ENCODE peak calls at places on chromosomes 7 and 10, in ten cellular contexts. P is NCI-H2081; H is SHP77; Z is sciatic nerve; K is mucosa of descending colon; M is activated effector memory CD4-positive, alpha-beta T cell treated with Interleukin-2 at 50 U/mL for 16 hours; I is stimulated activated naive CD8-positive, alpha-beta T cell treated with anti-CD3 and anti-CD28 coated beads, Interleukin-15, amount 100 ng/mL, for 72 hours; D is GM04503; J is T-helper 9 cell; C is GM13977. E is an unnamed sample.
A peak's percentile ranks its signal among the peaks of the same experiment; 100 is the strongest.

GRCh38 chr7:2131341-2131740 is 101.4 kb downstream of the MAD1L1 start:
- DNase-seq in P (no peak), H (no peak), Z (no peak), K (no peak), M (no peak), I (no peak), D (no peak), J (no peak), C (no peak), E (no peak)

GRCh38 chr7:152664636-152665035 is 11.3 kb downstream of the XRCC2 start:
- DNase-seq in P (no peak), H (no peak), Z (no peak), K (no peak), M (no peak), I (no peak), D (no peak), J (no peak), C (no peak), E (no peak)

GRCh38 chr7:144473908-144474307 is 70.4 kb upstream of the NOBOX start:
- DNase-seq in P (no peak), H (no peak), Z (no peak), K (no peak), M (no peak), I (no peak), D (no peak), J (no peak), C (no peak), E (no peak)

GRCh38 chr7:135098391-135098790 is 49.5 kb upstream of the TMEM140 start:
- DNase-seq in P (no peak), H (no peak), Z (no peak), K (no peak), M (no peak), I (no peak), D (no peak), J (no peak), C (no peak), E (no peak)

GRCh38 chr7:122380993-122381392 is 76.4 kb upstream of the FEZF1 start:
- DNase-seq in P (no peak), H (no peak), Z (no peak), K (no peak), M (no peak), I (no peak), D (no peak), J (no peak), C (no peak), E (no peak)

GRCh38 chr10:132684164-132684891 is 101.6 kb downstream of the NKX6-2 start:
- DNase-seq in P (no peak), H (peak; percentile 8), Z (peak; percentile 42), K (no peak), M (peak; percentile 19), I (peak; percentile 39), D (no peak), J (no peak), C (no peak), E (no peak)

GRCh38 chr7:5634107-5634950 is 147.1 kb downstream of the RNF216 start:
- DNase-seq in P (peak; percentile 65), H (peak; percentile 15), Z (peak; percentile 82), K (peak; percentile 79), M (no peak), I (no peak), D (peak; percentile 85), J (no peak), C (no peak), E (peak; percentile 95)

GRCh38 chr7:10237306-10237705 is 736.4 kb upstream of the PHF14 start:
- DNase-seq in P (no peak), H (peak; percentile 56), Z (no peak), K (no peak), M (no peak), I (no peak), D (no peak), J (no peak), C (no peak), E (no peak)

GRCh38 chr10:63865210-63865609 is 344.0 kb downstream of the REEP3 start:
- DNase-seq in P (no peak), H (peak; percentile 6), Z (no peak), K (no peak), M (no peak), I (no peak), D (no peak), J (no peak), C (no peak), E (no peak)

GRCh38 chr7:104240400-104240799 is 32.6 kb upstream of the ORC5 start:
- DNase-seq in P (no peak), H (peak; percentile 57), Z (no peak), K (no peak), M (no peak), I (no peak), D (no peak), J (no peak), C (no peak), E (no peak)

GRCh38 chr7:99919814-99920618 is 686 bp upstream of the TRIM4 start:
- DNase-seq in P (no peak), H (no peak), Z (no peak), K (no peak), M (no peak), I (no peak), D (no peak), J (no peak), C (no peak), E (no peak)

GRCh38 chr10:48671914-48672595 is 12.6 kb upstream of the WDFY4 start:
- DNase-seq in P (no peak), H (no peak), Z (no peak), K (peak; percentile 71), M (no peak), I (no peak), D (no peak), J (no peak), C (peak; percentile 53), E (no peak)

GRCh38 chr7:128755816-128756476 is 16.8 kb downstream of the CALU start:
- DNase-seq in P (no peak), H (no peak), Z (no peak), K (no peak), M (no peak), I (no peak), D (peak; percentile 97), J (no peak), C (no peak), E (peak; percentile 93)

GRCh38 chr7:26169271-26169670 is 17.3 kb downstream of the NFE2L3 start:
- DNase-seq in P (no peak), H (no peak), Z (no peak), K (no peak), M (no peak), I (no peak), D (no peak), J (no peak), C (no peak), E (no peak)

GRCh38 chr10:31953080-31953479 is 24.4 kb upstream of the ARHGAP12 start:
- DNase-seq in P (no peak), H (no peak), Z (no peak), K (no peak), M (no peak), I (no peak), D (no peak), J (no peak), C (no peak), E (no peak)

GRCh38 chr7:121195859-121196588 is 132.8 kb upstream of the WNT16 start:
- DNase-seq in P (no peak), H (no peak), Z (no peak), K (no peak), M (no peak), I (no peak), D (no peak), J (no peak), C (no peak), E (no peak)

GRCh38 chr10:122516733-122517132 is 43.8 kb upstream of the DMBT1 start:
- DNase-seq in P (no peak), H (no peak), Z (no peak), K (no peak), M (no peak), I (no peak), D (no peak), J (no peak), C (no peak), E (no peak)

GRCh38 chr10:15585303-15585715 is 134.4 kb downstream of the ITGA8 start:
- DNase-seq in P (peak; percentile 55), H (peak; percentile 28), Z (peak; percentile 72), K (peak; percentile 52), M (no peak), I (peak; percentile 34), D (no peak), J (peak; percentile 1), C (peak; percentile 36), E (peak; percentile 32)

GRCh38 chr7:68176974-68177373 is 1180.3 kb downstream of the TYW1 start:
- DNase-seq in P (peak; percentile 78), H (peak; percentile 70), Z (peak; percentile 67), K (no peak), M (no peak), I (no peak), D (peak; percentile 12), J (no peak), C (no peak), E (peak; percentile 17)

GRCh38 chr7:100689230-100690135 is 4.6 kb downstream of the GIGYF1 start:
- DNase-seq in P (no peak), H (no peak), Z (no peak), K (no peak), M (no peak), I (no peak), D (no peak), J (no peak), C (peak; percentile 42), E (no peak)

GRCh38 chr10:15715619-15716227 is 4.0 kb downstream of the ITGA8 start:
- DNase-seq in P (no peak), H (no peak), Z (no peak), K (no peak), M (no peak), I (no peak), D (no peak), J (no peak), C (no peak), E (no peak)

GRCh38 chr7:91182819-91183405 is 81.3 kb upstream of the FZD1 start:
- DNase-seq in P (no peak), H (no peak), Z (no peak), K (no peak), M (no peak), I (no peak), D (peak; percentile 69), J (no peak), C (no peak), E (peak; percentile 69)

GRCh38 chr7:130887182-130888016 is 153.4 kb upstream of the KLF14 start:
- DNase-seq in P (no peak), H (no peak), Z (no peak), K (no peak), M (no peak), I (no peak), D (peak; percentile 80), J (no peak), C (no peak), E (peak; percentile 73)

GRCh38 chr7:20594023-20594422 is 21.4 kb upstream of the ABCB5 start:
- DNase-seq in P (no peak), H (no peak), Z (no peak), K (no peak), M (no peak), I (no peak), D (no peak), J (no peak), C (no peak), E (no peak)

GRCh38 chr10:61836888-61837747 is 64.4 kb upstream of the ARID5B start:
- DNase-seq in P (no peak), H (no peak), Z (no peak), K (no peak), M (no peak), I (no peak), D (no peak), J (no peak), C (no peak), E (no peak)

GRCh38 chr7:100604976-100605911 is 3.1 kb downstream of the PCOLCE start:
- DNase-seq in P (no peak), H (no peak), Z (no peak), K (peak; percentile 80), M (peak; percentile 27), I (no peak), D (no peak), J (no peak), C (no peak), E (no peak)

GRCh38 chr10:118522791-118523498 is 72.5 kb downstream of the PRLHR start:
- DNase-seq in P (no peak), H (no peak), Z (no peak), K (no peak), M (no peak), I (no peak), D (no peak), J (no peak), C (no peak), E (no peak)

GRCh38 chr10:132066812-132067211 is 1.1 kb downstream of the JAKMIP3 start:
- DNase-seq in P (no peak), H (no peak), Z (peak; percentile 34), K (no peak), M (no peak), I (no peak), D (no peak), J (no peak), C (no peak), E (no peak)

E was measured in GM04504.